ENCODE peak calls at places on chromosomes 1 and 21, in seven cellular contexts. J, V, E, S, Q, R and Y are unnamed samples.

GRCh38 chr1:175865041-175865766 is 121.8 kb upstream of the TNR start:
- DNase-seq in J (no peak), V (no peak), E (no peak), S (no peak), Q (no peak), R (peak; percentile 2), Y (peak; percentile 76)

GRCh38 chr1:88088481-88088880 is 595.6 kb upstream of the PKN2 start:
- DNase-seq in J (no peak), V (no peak), E (no peak), S (no peak), Q (no peak), R (no peak), Y (no peak)

GRCh38 chr1:34129630-34130029 is 35.4 kb downstream of the CSMD2 start:
- DNase-seq in J (no peak), V (no peak), E (no peak), S (no peak), Q (no peak), R (no peak), Y (no peak)

GRCh38 chr1:242449211-242449610 is 75.3 kb downstream of the PLD5 start:
- DNase-seq in J (no peak), V (no peak), E (no peak), S (no peak), Q (no peak), R (no peak), Y (no peak)

GRCh38 chr1:150535511-150536281 is 13.5 kb upstream of the ADAMTSL4 start:
- DNase-seq in J (no peak), V (no peak), E (no peak), S (no peak), Q (peak; percentile 95), R (peak; percentile 63), Y (no peak)

GRCh38 chr1:20366766-20367602 is 76.3 kb downstream of the VWA5B1 start:
- DNase-seq in J (no peak), V (no peak), E (no peak), S (no peak), Q (peak; percentile 55), R (peak; percentile 66), Y (no peak)

GRCh38 chr1:205512059-205513045 is 7.9 kb downstream of the CDK18 start:
- DNase-seq in J (no peak), V (no peak), E (no peak), S (no peak), Q (peak; percentile 88), R (no peak), Y (no peak)

GRCh38 chr1:101073836-101074235 is 48.3 kb upstream of the DPH5 start:
- DNase-seq in J (no peak), V (no peak), E (no peak), S (no peak), Q (no peak), R (no peak), Y (no peak)

GRCh38 chr1:45067806-45068205 is 55.8 kb downstream of the UROD start:
- DNase-seq in J (no peak), V (no peak), E (no peak), S (no peak), Q (no peak), R (no peak), Y (no peak)

GRCh38 chr1:98323906-98324358 is 337.6 kb upstream of the SNX7 start:
- DNase-seq in J (no peak), V (peak; percentile 24), E (no peak), S (no peak), Q (peak; percentile 92), R (peak; percentile 85), Y (no peak)

GRCh38 chr21:46120301-46121285 is 22.7 kb downstream of the COL6A2 start:
- DNase-seq in J (no peak), V (no peak), E (peak; percentile 82), S (no peak), Q (no peak), R (no peak), Y (no peak)

GRCh38 chr21:36696640-36697472 is 2.1 kb upstream of the SIM2 start:
- DNase-seq in J (no peak), V (no peak), E (no peak), S (no peak), Q (peak; percentile 55), R (no peak), Y (no peak)